ENCODE peak calls at places on chromosomes 5 and 9, in eight cellular contexts. Z is adipocyte; R is breast epithelium; G is A549; B is activated naive CD4-positive, alpha-beta T cell treated with Interleukin-2 at 50 U/mL for 16 hours; Q is stimulated activated naive B cell treated with anti-CD40 and anti-IgM and Interleukin-4, amounts not matched to agents 10 μg/mL and 1 μg/mL and 100 μg/mL, for 72 hours; C is EH; T is stimulated activated CD4-positive, alpha-beta T cell treated with anti-CD3 and anti-CD28 coated beads, Interleukin-1b, Interleukin-23, amount 100 ng/mL, for 24 hours. P is an unnamed sample.

GRCh38 chr9:133532937-133533668 is 1.4 kb upstream of the ADAMTSL2 start:
- DNase-seq in Z (peak; percentile 28), R (no peak), G (peak; percentile 78), B (peak; percentile 49), Q (peak; percentile 77), C (peak; percentile 51), T (peak; percentile 49), P (peak; percentile 64)

GRCh38 chr5:141632650-141633049 is 4.0 kb downstream of the HDAC3 start:
- DNase-seq in Z (no peak), R (no peak), G (no peak), B (no peak), Q (no peak), C (no peak), T (no peak), P (no peak)

GRCh38 chr9:93022721-93023520 is 35.6 kb upstream of the SUSD3 start:
- DNase-seq in Z (no peak), R (no peak), G (no peak), B (no peak), Q (no peak), C (no peak), T (no peak), P (no peak)

GRCh38 chr5:8949908-8950307 is 596.0 kb downstream of the SEMA5A start:
- DNase-seq in Z (no peak), R (no peak), G (no peak), B (no peak), Q (peak; percentile 48), C (no peak), T (no peak), P (no peak)

GRCh38 chr9:131310833-131311554 is 21.5 kb downstream of the PLPP7 start:
- DNase-seq in Z (no peak), R (no peak), G (peak; percentile 25), B (peak; percentile 56), Q (peak; percentile 9), C (no peak), T (peak; percentile 26), P (no peak)

GRCh38 chr5:6359534-6359933 is 18.8 kb downstream of the MED10 start:
- DNase-seq in Z (no peak), R (no peak), G (no peak), B (no peak), Q (no peak), C (no peak), T (no peak), P (no peak)

GRCh38 chr5:55278778-55279177 is 28.7 kb downstream of the DHX29 start:
- DNase-seq in Z (peak; percentile 55), R (no peak), G (no peak), B (no peak), Q (no peak), C (peak; percentile 81), T (no peak), P (no peak)

GRCh38 chr9:97237311-97237786 is 70.1 kb upstream of the CCDC180 start:
- DNase-seq in Z (no peak), R (no peak), G (no peak), B (no peak), Q (no peak), C (no peak), T (no peak), P (no peak)

GRCh38 chr5:172699999-172700685 is 59.1 kb downstream of the NEURL1B start:
- DNase-seq in Z (no peak), R (no peak), G (no peak), B (no peak), Q (no peak), C (no peak), T (no peak), P (no peak)

P was measured in NCI-H2171 treated with DMSO at 0.1 percent for 48 hours.